ENCODE peak calls at places on chromosomes 11 and 22, in four cellular contexts. R, I, J and A are unnamed samples.

GRCh38 chr11:47216141-47216798 is 1.5 kb downstream of the DDB2 start:
- DNase-seq in R (peak; percentile 28), I (no peak), J (peak; percentile 41), A (peak; percentile 78)

GRCh38 chr11:62721994-62722393 is 5.3 kb downstream of the HNRNPUL2 start:
- DNase-seq in R (no peak), I (no peak), J (no peak), A (no peak)

GRCh38 chr11:27679136-27680015 is 20.9 kb downstream of the BDNF start:
- DNase-seq in R (no peak), I (no peak), J (no peak), A (no peak)

GRCh38 chr22:17137226-17137625 is 16.1 kb upstream of the TMEM121B start:
- DNase-seq in R (no peak), I (no peak), J (no peak), A (no peak)

GRCh38 chr22:38246692-38247091 is 26.1 kb downstream of the TMEM184B start:
- DNase-seq in R (peak; percentile 68), I (peak; percentile 85), J (no peak), A (peak; percentile 84)

GRCh38 chr22:26333088-26333800 is 95.8 kb upstream of the ASPHD2 start:
- DNase-seq in R (no peak), I (no peak), J (no peak), A (no peak)

GRCh38 chr11:69049490-69049867 is 747 bp downstream of the TPCN2 start:
- DNase-seq in R (no peak), I (peak; percentile 65), J (no peak), A (no peak)

GRCh38 chr11:61749607-61750217 is 2.7 kb upstream of the MYRF start:
- DNase-seq in R (no peak), I (no peak), J (no peak), A (no peak)

GRCh38 chr11:91173701-91174100 is 950.9 kb upstream of the CHORDC1 start:
- DNase-seq in R (no peak), I (no peak), J (no peak), A (no peak)

GRCh38 chr11:68043349-68044144 is 4.7 kb downstream of the TCIRG1 start:
- DNase-seq in R (no peak), I (peak; percentile 61), J (no peak), A (no peak)

GRCh38 chr11:66192181-66192888 is 76.1 kb upstream of the RAB1B start:
- DNase-seq in R (no peak), I (no peak), J (no peak), A (no peak)

GRCh38 chr11:44229003-44229570 is 80.9 kb downstream of the ALX4 start:
- DNase-seq in R (no peak), I (no peak), J (no peak), A (no peak)